ENCODE peak calls at places on chromosomes 6 and 20, in eight cellular contexts. K is AG04449, H is ovary, J is AG04450, B is gastrocnemius medialis, D is HL-60, G is mesothelial cell of epicardium, L is heart right ventricle. X is an unnamed sample.

GRCh38 chr6:1491920-1492319 is 102.5 kb downstream of the FOXF2 start:
- DNase-seq in J (no peak), H (no peak), G (no peak), L (no peak), B (no peak), K (no peak), D (no peak), X (no peak)

GRCh38 chr6:93423542-93423941 is 4.2 kb upstream of the EPHA7 start:
- DNase-seq in J (no peak), K (no peak), L (no peak), B (no peak), G (peak; percentile 61), H (peak; percentile 38), D (peak; percentile 19), X (no peak)

GRCh38 chr6:167979436-167980090 is 17.9 kb upstream of the KIF25 start:
- DNase-seq in D (no peak), B (no peak), H (no peak), J (no peak), K (no peak), G (no peak), L (no peak), X (no peak)

GRCh38 chr6:72890671-72891070 is 268.8 kb downstream of the KCNQ5 start:
- DNase-seq in K (no peak), H (no peak), L (no peak), B (no peak), G (no peak), D (no peak), J (no peak), X (no peak)

GRCh38 chr6:116158641-116159040 is 32.7 kb upstream of the COL10A1 start:
- DNase-seq in K (no peak), J (no peak), G (no peak), B (no peak), L (no peak), H (no peak), D (no peak), X (no peak)

GRCh38 chr6:27890351-27891299 is 21.6 kb downstream of the OR2B2 start:
- DNase-seq in J (peak; percentile 84), B (no peak), L (peak; percentile 33), G (peak; percentile 74), K (peak; percentile 82), H (no peak), D (peak; percentile 90), X (peak; percentile 46)

GRCh38 chr20:52152921-52153320 is 38.7 kb downstream of the ZFP64 start:
- DNase-seq in J (no peak), L (no peak), D (no peak), B (no peak), H (no peak), G (no peak), K (no peak), X (no peak)

GRCh38 chr6:169564453-169565240 is 137.2 kb downstream of the WDR27 start:
- DNase-seq in D (no peak), K (no peak), G (no peak), J (no peak), L (no peak), H (no peak), B (no peak), X (no peak)

GRCh38 chr6:126054258-126054702 is 67.9 kb downstream of the TRMT11 start:
- DNase-seq in B (no peak), D (no peak), H (no peak), J (no peak), G (no peak), K (no peak), L (no peak), X (no peak)

GRCh38 chr20:63395723-63396122 is 34.6 kb upstream of the CHRNA4 start:
- DNase-seq in H (no peak), B (no peak), L (no peak), J (no peak), K (no peak), G (no peak), D (no peak), X (no peak)

GRCh38 chr20:16926626-16927025 is 178.5 kb downstream of the OTOR start:
- DNase-seq in G (no peak), L (no peak), H (no peak), B (no peak), K (no peak), J (no peak), D (no peak), X (no peak)

GRCh38 chr6:24321538-24322162 is 36.2 kb downstream of the DCDC2 start:
- DNase-seq in G (no peak), B (no peak), L (no peak), J (no peak), D (no peak), K (no peak), H (no peak), X (no peak)

GRCh38 chr6:153931431-153931830 is 107.6 kb upstream of the OPRM1 start:
- DNase-seq in J (no peak), L (no peak), G (no peak), H (no peak), D (no peak), K (no peak), B (no peak), X (no peak)

GRCh38 chr6:112149719-112150263 is 62.4 kb downstream of the FAM229B start:
- DNase-seq in L (no peak), D (no peak), G (no peak), B (no peak), J (peak; percentile 85), K (no peak), H (no peak), X (no peak)

GRCh38 chr20:24943731-24944130 is 5.3 kb upstream of the CST7 start:
- DNase-seq in K (no peak), B (no peak), G (no peak), D (no peak), J (no peak), L (no peak), H (no peak), X (no peak)

GRCh38 chr6:118319890-118320289 is 228.2 kb upstream of the PLN start:
- DNase-seq in H (no peak), D (no peak), G (no peak), J (no peak), K (no peak), B (no peak), L (no peak), X (no peak)

GRCh38 chr6:1381397-1382330 is 7.7 kb upstream of the FOXF2 start:
- DNase-seq in J (no peak), L (peak; percentile 55), H (peak; percentile 28), D (no peak), K (no peak), G (peak; percentile 91), B (no peak), X (peak; percentile 66)

GRCh38 chr6:80254716-80255115 is 148.2 kb downstream of the BCKDHB start:
- DNase-seq in G (no peak), D (no peak), J (no peak), B (no peak), K (no peak), L (no peak), H (no peak), X (no peak)

GRCh38 chr6:40352527-40353170 is 234.5 kb downstream of the LRFN2 start:
- DNase-seq in D (no peak), G (no peak), H (no peak), L (no peak), B (no peak), K (no peak), J (no peak), X (no peak)

GRCh38 chr6:75349262-75349984 is 64.8 kb upstream of the TMEM30A start:
- DNase-seq in B (no peak), K (no peak), J (no peak), G (peak; percentile 54), L (peak; percentile 46), H (no peak), D (no peak), X (no peak)

GRCh38 chr6:108888052-108888451 is 39.8 kb downstream of the ARMC2 start:
- DNase-seq in K (no peak), B (no peak), D (no peak), H (no peak), J (no peak), G (no peak), L (no peak), X (no peak)

GRCh38 chr6:2853766-2854393 is 12.2 kb upstream of the SERPINB1 start:
- DNase-seq in L (no peak), B (no peak), D (peak; percentile 42), J (no peak), G (no peak), H (peak; percentile 61), K (peak; percentile 41), X (peak; percentile 49)
- TF ChIP-seq CTCF in L (no peak), B (no peak), D (no peak), J (peak; percentile 58), G (peak; percentile 32), H (no peak), K (peak; percentile 2), X (peak; percentile 32)

DNA sequence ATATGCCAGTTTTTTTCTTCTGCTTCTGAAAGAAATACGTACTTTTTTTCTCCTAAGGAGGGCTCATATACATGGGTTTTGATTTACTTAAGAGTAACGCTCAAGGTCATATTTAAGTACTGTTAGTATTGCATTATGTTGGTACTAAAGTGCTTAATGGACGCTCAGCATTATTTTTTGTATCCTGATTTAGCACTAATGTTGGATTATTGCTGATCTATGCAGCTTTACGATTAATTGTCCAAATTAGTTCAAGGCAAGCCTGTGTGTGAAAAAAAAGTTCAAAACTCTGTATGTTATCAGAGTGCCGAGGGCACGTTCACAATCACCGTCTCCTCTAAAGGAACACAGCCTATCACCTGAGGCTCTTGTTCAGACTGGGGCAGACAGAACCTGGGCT is 340.9 kb downstream of the SAMD5 start:
- DNase-seq in G (no peak), J (no peak), L (no peak), B (no peak), D (no peak), K (no peak), H (no peak), X (no peak)
- TF ChIP-seq CTCF in G (no peak), J (no peak), L (no peak), B (no peak), D (no peak), K (no peak), H (no peak), X (no peak)

GRCh38 chr20:22684763-22685443 is 100.5 kb upstream of the FOXA2 start:
- DNase-seq in L (no peak), J (no peak), G (no peak), B (no peak), H (no peak), D (no peak), K (no peak), X (no peak)
- TF ChIP-seq CTCF in L (no peak), J (no peak), G (no peak), B (no peak), H (no peak), D (no peak), K (no peak), X (no peak)

DNA sequence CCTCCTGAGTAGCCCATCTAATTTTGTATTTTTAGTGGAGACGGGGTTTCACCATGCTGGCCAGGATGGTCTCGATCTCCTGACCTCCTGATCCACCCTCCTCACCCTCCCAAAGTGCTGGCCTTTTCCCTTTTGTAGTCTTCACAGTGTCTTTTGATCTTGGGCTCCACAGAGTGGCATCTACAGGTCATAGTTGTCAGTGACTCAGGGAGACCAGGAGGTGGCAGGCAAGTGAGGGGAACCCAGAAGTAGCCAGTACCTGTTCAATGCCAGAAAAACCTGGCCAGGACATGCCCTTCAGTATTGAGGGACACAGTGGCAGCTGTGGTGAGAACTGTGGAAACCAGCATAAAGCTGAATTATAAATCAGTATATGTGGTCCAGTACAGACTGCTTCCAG is 19.6 kb downstream of the RPP21 start:
- DNase-seq in J (no peak), B (no peak), H (no peak), G (no peak), L (no peak), D (no peak), K (no peak), X (no peak)
- TF ChIP-seq CTCF in J (no peak), B (no peak), H (no peak), G (no peak), L (no peak), D (no peak), K (no peak), X (no peak)

GRCh38 chr20:37649017-37649416 is 44.8 kb upstream of the CTNNBL1 start:
- DNase-seq in J (no peak), H (no peak), B (no peak), D (no peak), L (no peak), G (no peak), K (no peak), X (no peak)
- TF ChIP-seq CTCF in J (no peak), H (no peak), B (no peak), D (no peak), L (no peak), G (no peak), K (no peak), X (no peak)